ENCODE peak calls at places on chromosomes 6 and 20, in four cellular contexts. One of them, this sample, is unnamed.

GRCh38 chr6:13407709-13408695 is 79.4 kb downstream of the GFOD1 start:
- DNase-seq in K562: peak
- DNase-seq in H1: no peak
- DNase-seq in A549: peak
- DNase-seq in this sample: peak

GRCh38 chr20:34180460-34181108 is 60.6 kb upstream of the ASIP start:
- DNase-seq in K562: no peak
- DNase-seq in H1: no peak
- DNase-seq in A549: no peak
- DNase-seq in this sample: no peak

GRCh38 chr20:24633521-24633920 is 164.1 kb downstream of the SYNDIG1 start:
- DNase-seq in K562: no peak
- DNase-seq in H1: no peak
- DNase-seq in A549: no peak
- DNase-seq in this sample: no peak

GRCh38 chr20:62831361-62831788 is 14.5 kb downstream of the COL9A3 start:
- DNase-seq in K562: no peak
- DNase-seq in H1: no peak
- DNase-seq in A549: no peak
- DNase-seq in this sample: no peak

GRCh38 chr20:37295595-37295994 is 6.1 kb downstream of the MANBAL start:
- DNase-seq in K562: no peak
- DNase-seq in H1: no peak
- DNase-seq in A549: peak
- DNase-seq in this sample: no peak

GRCh38 chr20:14234666-14235295 is 102.6 kb downstream of the FLRT3 start:
- DNase-seq in K562: no peak
- DNase-seq in H1: no peak
- DNase-seq in A549: no peak
- DNase-seq in this sample: no peak

GRCh38 chr6:116624036-116624805 is 7.9 kb downstream of the RSPH4A start:
- DNase-seq in K562: no peak
- DNase-seq in H1: no peak
- DNase-seq in A549: no peak
- DNase-seq in this sample: peak

GRCh38 chr6:3159805-3160781 is 2.7 kb upstream of the TUBB2A start:
- DNase-seq in K562: peak
- DNase-seq in H1: no peak
- DNase-seq in A549: no peak
- DNase-seq in this sample: peak

GRCh38 chr20:62358171-62358719 is 8.9 kb downstream of the LAMA5 start:
- DNase-seq in K562: peak
- DNase-seq in H1: no peak
- DNase-seq in A549: no peak
- DNase-seq in this sample: no peak

GRCh38 chr6:45163952-45164766 is 164.0 kb upstream of the RUNX2 start:
- DNase-seq in K562: no peak
- DNase-seq in H1: no peak
- DNase-seq in A549: no peak
- DNase-seq in this sample: no peak

GRCh38 chr6:157317129-157317814 is 6.0 kb downstream of the TMEM242 start:
- DNase-seq in K562: peak
- DNase-seq in H1: no peak
- DNase-seq in A549: peak
- DNase-seq in this sample: peak

GRCh38 chr6:56862415-56863175 is 92.3 kb upstream of the BEND6 start:
- DNase-seq in K562: no peak
- DNase-seq in H1: no peak
- DNase-seq in A549: no peak
- DNase-seq in this sample: no peak

GRCh38 chr6:40511884-40512283 is 75.3 kb downstream of the LRFN2 start:
- DNase-seq in K562: no peak
- DNase-seq in H1: no peak
- DNase-seq in A549: no peak
- DNase-seq in this sample: no peak

GRCh38 chr6:19713411-19713810 is 123.8 kb upstream of the ID4 start:
- DNase-seq in K562: no peak
- DNase-seq in H1: no peak
- DNase-seq in A549: no peak
- DNase-seq in this sample: no peak

GRCh38 chr20:57048027-57048869 is 218.2 kb downstream of the BMP7 start:
- DNase-seq in K562: peak
- DNase-seq in H1: no peak
- DNase-seq in A549: peak
- DNase-seq in this sample: peak

GRCh38 chr6:119757467-119757866 is 407.9 kb upstream of the MAN1A1 start:
- DNase-seq in K562: no peak
- DNase-seq in H1: no peak
- DNase-seq in A549: no peak
- DNase-seq in this sample: no peak

GRCh38 chr6:149964243-149965190 is 774 bp downstream of the ULBP1 start:
- DNase-seq in K562: no peak
- DNase-seq in H1: no peak
- DNase-seq in A549: no peak
- DNase-seq in this sample: no peak

GRCh38 chr20:63978319-63979220 is 872 bp downstream of the SAMD10 start:
- DNase-seq in K562: peak
- DNase-seq in H1: no peak
- DNase-seq in A549: no peak
- DNase-seq in this sample: peak

GRCh38 chr6:3194535-3195376 is 32.7 kb downstream of the TUBB2B start:
- DNase-seq in K562: no peak
- DNase-seq in H1: no peak
- DNase-seq in A549: no peak
- DNase-seq in this sample: no peak

GRCh38 chr6:30350519-30350918 is 5.6 kb downstream of the RPP21 start:
- DNase-seq in K562: no peak
- DNase-seq in H1: no peak
- DNase-seq in A549: no peak
- DNase-seq in this sample: no peak

GRCh38 chr6:56486681-56487080 is 156.0 kb downstream of the DST start:
- DNase-seq in K562: no peak
- DNase-seq in H1: no peak
- DNase-seq in A549: no peak
- DNase-seq in this sample: no peak

GRCh38 chr6:131823276-131823902 is 15.6 kb downstream of the ENPP1 start:
- DNase-seq in K562: no peak
- DNase-seq in H1: no peak
- DNase-seq in A549: no peak
- DNase-seq in this sample: peak

GRCh38 chr6:69985180-69985579 is 118.8 kb downstream of the COL19A1 start:
- DNase-seq in K562: no peak
- DNase-seq in H1: no peak
- DNase-seq in A549: no peak
- DNase-seq in this sample: no peak

GRCh38 chr6:81891869-81892268 is 139.4 kb upstream of the TENT5A start:
- DNase-seq in K562: no peak
- DNase-seq in H1: no peak
- DNase-seq in A549: no peak
- DNase-seq in this sample: no peak

GRCh38 chr6:100296810-100297544 is 167.7 kb downstream of the SIM1 start:
- DNase-seq in K562: no peak
- DNase-seq in H1: no peak
- DNase-seq in A549: peak
- DNase-seq in this sample: peak

GRCh38 chr20:57655812-57656161 is 35.6 kb upstream of the ZBP1 start:
- DNase-seq in K562: peak
- DNase-seq in H1: no peak
- DNase-seq in A549: no peak
- DNase-seq in this sample: no peak

GRCh38 chr6:142088858-142089216 is 43.9 kb upstream of the GJE1 start:
- DNase-seq in K562: peak
- DNase-seq in H1: no peak
- DNase-seq in A549: peak
- DNase-seq in this sample: no peak

GRCh38 chr20:42181064-42181463 is 562.9 kb upstream of the CHD6 start:
- DNase-seq in K562: no peak
- DNase-seq in H1: no peak
- DNase-seq in A549: no peak
- DNase-seq in this sample: no peak

GRCh38 chr20:42183147-42183546 is 565.0 kb upstream of the CHD6 start:
- DNase-seq in K562: no peak
- DNase-seq in H1: no peak
- DNase-seq in A549: no peak
- DNase-seq in this sample: no peak

GRCh38 chr20:42179768-42180167 is 561.6 kb upstream of the CHD6 start:
- DNase-seq in K562: no peak
- DNase-seq in H1: no peak
- DNase-seq in A549: no peak
- DNase-seq in this sample: no peak
- TF ChIP-seq PHF8 in K562: no peak
- TF ChIP-seq PHF8 in H1: no peak
- TF ChIP-seq PHF8 in A549: no peak
- TF ChIP-seq PHF8 in this sample: no peak

DNA sequence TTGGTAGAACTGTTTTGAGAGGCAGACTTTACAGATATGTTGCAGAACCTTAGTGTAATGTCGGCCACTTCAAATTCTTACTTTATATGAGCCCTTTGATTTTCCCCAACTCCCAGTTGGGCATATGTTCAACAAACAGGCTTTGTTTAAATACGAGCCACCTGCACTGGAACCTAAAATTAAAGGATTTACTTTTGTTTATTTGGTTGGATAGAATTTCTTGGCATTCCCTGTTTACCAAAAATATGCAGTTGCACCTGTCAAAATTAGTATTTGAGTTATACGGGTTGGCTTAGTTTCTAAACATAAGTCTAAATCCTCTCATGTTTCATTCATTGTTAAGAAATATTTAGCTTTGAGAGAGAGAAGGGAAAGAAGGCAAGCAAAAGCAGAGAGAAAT is 2.4 kb upstream of the GLYATL3 start:
- DNase-seq in K562: no peak
- DNase-seq in H1: no peak
- DNase-seq in A549: no peak
- DNase-seq in this sample: no peak
- TF ChIP-seq CEBPB in K562: no peak
- TF ChIP-seq CEBPB in H1: no peak
- TF ChIP-seq CEBPB in A549: no peak
- TF ChIP-seq CEBPB in this sample: no peak

GRCh38 chr6:138339024-138339423 is 38.7 kb upstream of the SMIM28 start:
- DNase-seq in K562: no peak
- DNase-seq in H1: no peak
- DNase-seq in A549: no peak
- DNase-seq in this sample: no peak
- TF ChIP-seq PHF8 in K562: no peak
- TF ChIP-seq PHF8 in H1: no peak
- TF ChIP-seq PHF8 in A549: no peak
- TF ChIP-seq PHF8 in this sample: no peak

GRCh38 chr6:50718058-50718457 is 4.7 kb downstream of the TFAP2D start:
- DNase-seq in K562: no peak
- DNase-seq in H1: no peak
- DNase-seq in A549: no peak
- DNase-seq in this sample: no peak

GRCh38 chr6:50721978-50722377 is 8.7 kb downstream of the TFAP2D start:
- DNase-seq in K562: no peak
- DNase-seq in H1: no peak
- DNase-seq in A549: no peak
- DNase-seq in this sample: no peak

GRCh38 chr6:50722829-50723562 is 9.7 kb downstream of the TFAP2D start:
- DNase-seq in K562: no peak
- DNase-seq in H1: no peak
- DNase-seq in A549: no peak
- DNase-seq in this sample: no peak

GRCh38 chr6:50718566-50718965 is 5.2 kb downstream of the TFAP2D start:
- DNase-seq in K562: no peak
- DNase-seq in H1: no peak
- DNase-seq in A549: no peak
- DNase-seq in this sample: no peak

GRCh38 chr6:50720623-50721022 is 7.3 kb downstream of the TFAP2D start:
- DNase-seq in K562: peak
- DNase-seq in H1: no peak
- DNase-seq in A549: no peak
- DNase-seq in this sample: no peak
- TF ChIP-seq CEBPB in K562: no peak
- TF ChIP-seq CEBPB in H1: peak
- TF ChIP-seq CEBPB in A549: no peak
- TF ChIP-seq CEBPB in this sample: no peak

GRCh38 chr6:168376811-168377480 is 57.4 kb upstream of the DACT2 start:
- DNase-seq in K562: no peak
- DNase-seq in H1: no peak
- DNase-seq in A549: no peak
- DNase-seq in this sample: no peak
- TF ChIP-seq PHF8 in K562: no peak
- TF ChIP-seq PHF8 in H1: no peak
- TF ChIP-seq PHF8 in A549: no peak
- TF ChIP-seq PHF8 in this sample: no peak

GRCh38 chr6:35452186-35453090 is at the start of gene FANCE:
- DNase-seq in K562: peak
- DNase-seq in H1: peak
- DNase-seq in A549: peak
- DNase-seq in this sample: peak

GRCh38 chr6:35453236-35453635 is 1.1 kb downstream of the FANCE start:
- DNase-seq in K562: no peak
- DNase-seq in H1: no peak
- DNase-seq in A549: no peak
- DNase-seq in this sample: no peak

GRCh38 chr6:35454843-35455110 is 2.6 kb downstream of the FANCE start:
- DNase-seq in K562: no peak
- DNase-seq in H1: no peak
- DNase-seq in A549: no peak
- DNase-seq in this sample: no peak

GRCh38 chr6:35449287-35449881 is 2.8 kb upstream of the FANCE start:
- DNase-seq in K562: peak
- DNase-seq in H1: no peak
- DNase-seq in A549: peak
- DNase-seq in this sample: peak

DNA sequence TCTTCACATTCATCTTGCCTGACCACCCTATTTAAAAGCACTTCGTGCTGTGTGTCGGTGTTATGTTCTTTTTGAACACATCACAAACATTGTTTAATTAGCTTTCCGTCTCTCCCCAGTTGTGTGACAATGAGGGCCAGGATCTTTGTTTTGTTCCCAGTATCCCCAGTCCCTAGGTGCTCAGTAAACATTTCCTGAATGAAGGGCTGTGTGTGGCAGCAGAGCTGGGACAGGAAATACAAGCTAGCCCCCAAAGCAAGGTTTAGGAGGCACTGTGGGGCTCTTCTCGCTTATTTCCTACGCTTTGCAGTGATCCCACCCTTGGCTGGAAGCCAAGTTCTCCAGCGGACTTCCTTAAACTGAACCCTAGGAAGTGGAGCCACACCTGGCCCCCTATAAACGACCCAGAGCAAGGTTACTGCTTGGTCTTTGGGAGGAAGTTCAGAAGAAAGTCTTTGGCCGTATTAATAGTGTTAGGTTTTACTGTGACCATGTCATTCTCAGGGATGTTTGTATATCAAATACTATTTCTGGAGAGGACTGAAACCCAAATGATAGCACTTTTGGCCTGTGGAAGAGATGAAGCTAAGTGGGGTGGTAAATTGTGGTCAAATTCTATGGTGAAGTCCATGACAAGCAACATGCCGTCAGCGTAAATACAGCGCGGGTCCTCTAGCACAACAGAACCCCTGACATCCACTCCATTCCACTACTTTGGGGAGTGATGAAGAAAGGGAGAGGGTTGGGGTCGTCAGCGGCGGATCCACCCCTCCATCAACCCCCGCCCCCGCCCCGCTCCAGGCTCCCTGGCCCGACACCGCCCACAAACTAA is 568 bp upstream of the FANCE start:
- DNase-seq in K562: no peak
- DNase-seq in H1: no peak
- DNase-seq in A549: no peak
- DNase-seq in this sample: no peak
- TF ChIP-seq CEBPB in K562: no peak
- TF ChIP-seq CEBPB in H1: no peak
- TF ChIP-seq CEBPB in A549: no peak
- TF ChIP-seq CEBPB in this sample: no peak

This sample was measured in HepG2.